ENCODE peak calls at places on chromosome 1, in four cellular contexts. W, Q, F and X are unnamed samples.
A peak's percentile ranks its signal among the peaks of the same experiment; 100 is the strongest.

GRCh38 chr1:195019385-195019784 is 1588.9 kb downstream of the KCNT2 start:
- DNase-seq in W (no peak), Q (no peak), F (no peak), X (no peak)

GRCh38 chr1:206979379-206980043 is 9.3 kb upstream of the FCAMR start:
- DNase-seq in W (peak; percentile 52), Q (no peak), F (peak; percentile 40), X (peak; percentile 38)

GRCh38 chr1:147580609-147581008 is 39.3 kb downstream of the BCL9 start:
- DNase-seq in W (no peak), Q (no peak), F (no peak), X (no peak)

GRCh38 chr1:98546319-98546718 is 115.2 kb upstream of the SNX7 start:
- DNase-seq in W (no peak), Q (no peak), F (no peak), X (no peak)

GRCh38 chr1:24748191-24749121 is 3.2 kb downstream of the CLIC4 start:
- DNase-seq in W (no peak), Q (no peak), F (no peak), X (no peak)

GRCh38 chr1:53046930-53047329 is 15.1 kb upstream of the PODN start:
- DNase-seq in W (no peak), Q (no peak), F (peak; percentile 12), X (no peak)

GRCh38 chr1:2591581-2592261 is 5.1 kb downstream of the PRXL2B start:
- DNase-seq in W (no peak), Q (peak; percentile 4), F (no peak), X (no peak)

GRCh38 chr1:61393575-61393974 is 311.2 kb downstream of the NFIA start:
- DNase-seq in W (no peak), Q (no peak), F (no peak), X (no peak)

GRCh38 chr1:200908158-200908868 is 13.6 kb downstream of the INAVA start:
- DNase-seq in W (no peak), Q (no peak), F (no peak), X (no peak)

GRCh38 chr1:115135681-115136080 is 46.4 kb upstream of the TSPAN2 start:
- DNase-seq in W (peak; percentile 23), Q (no peak), F (no peak), X (no peak)

GRCh38 chr1:11960710-11961109 is 19.5 kb upstream of the MFN2 start:
- DNase-seq in W (no peak), Q (no peak), F (no peak), X (no peak)

GRCh38 chr1:42861014-42861399 is 14.6 kb downstream of the ZNF691 start:
- DNase-seq in W (no peak), Q (no peak), F (no peak), X (no peak)

GRCh38 chr1:230713915-230714764 is at the start of gene AGT:
- DNase-seq in W (no peak), Q (no peak), F (peak; percentile 95), X (no peak)
- TF ChIP-seq NR3C1 in W (no peak), Q (no peak), F (no peak), X (no peak)

GRCh38 chr1:219837274-219837993 is 90.9 kb downstream of the SLC30A10 start:
- DNase-seq in W (peak; percentile 66), Q (no peak), F (peak; percentile 59), X (peak; percentile 57)
- TF ChIP-seq NR3C1 in W (no peak), Q (no peak), F (no peak), X (no peak)

DNA sequence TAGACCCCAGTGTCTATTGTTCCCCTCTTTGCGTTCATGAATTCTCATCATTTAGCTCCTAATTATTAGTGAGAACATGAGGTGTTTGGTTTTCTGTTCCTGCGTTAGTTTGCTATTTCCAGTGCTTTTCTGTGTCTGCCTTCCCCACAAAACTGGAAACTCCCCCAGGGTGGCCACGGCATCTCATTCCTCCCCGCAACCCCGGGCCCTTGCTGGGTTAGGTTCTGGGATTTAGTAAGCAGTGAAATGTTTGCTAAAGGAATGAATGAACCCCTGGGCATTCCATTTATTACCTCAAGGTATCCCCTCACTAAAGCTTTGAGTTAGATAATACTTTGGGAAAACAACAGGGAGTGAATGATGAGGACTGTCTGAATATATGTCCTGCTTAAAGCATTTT is 142.9 kb downstream of the GLUL start:
- DNase-seq in W (no peak), Q (no peak), F (no peak), X (no peak)
- TF ChIP-seq NR3C1 in W (no peak), Q (no peak), F (no peak), X (no peak)

DNA sequence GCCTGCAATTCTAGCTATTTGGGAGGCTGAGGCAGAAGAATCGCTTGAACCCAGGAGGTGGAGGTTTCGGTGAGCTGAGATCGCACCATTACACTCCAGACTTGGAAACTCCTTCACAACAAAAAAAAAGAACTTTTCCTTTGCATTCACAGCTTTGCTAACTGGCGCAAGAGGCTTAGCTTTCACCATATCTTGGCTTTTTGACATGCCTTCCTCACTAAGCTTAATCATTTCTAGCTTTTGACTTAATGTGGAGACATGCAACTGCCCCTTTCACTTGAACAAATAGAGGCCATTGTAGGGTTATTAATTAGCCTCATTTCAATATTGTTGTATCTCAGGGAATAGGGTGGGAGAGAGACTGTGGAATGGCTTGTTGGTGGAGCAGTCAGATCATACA is 8.7 kb downstream of the KPNA6 start:
- DNase-seq in W (no peak), Q (no peak), F (no peak), X (no peak)
- TF ChIP-seq NR3C1 in W (no peak), Q (no peak), F (no peak), X (no peak)

GRCh38 chr1:37658486-37658885 is 23.8 kb upstream of the RSPO1 start:
- DNase-seq in W (no peak), Q (no peak), F (no peak), X (no peak)

GRCh38 chr1:37660646-37661045 is 26.0 kb upstream of the RSPO1 start:
- DNase-seq in W (no peak), Q (no peak), F (no peak), X (no peak)

GRCh38 chr1:37663426-37664000 is 28.8 kb upstream of the CDCA8 start:
- DNase-seq in W (no peak), Q (no peak), F (no peak), X (no peak)

GRCh38 chr1:37661401-37661800 is 26.7 kb upstream of the RSPO1 start:
- DNase-seq in W (no peak), Q (no peak), F (no peak), X (no peak)

GRCh38 chr1:37662031-37662755 is 27.5 kb upstream of the RSPO1 start:
- DNase-seq in W (no peak), Q (no peak), F (no peak), X (no peak)
- TF ChIP-seq NR3C1 in W (no peak), Q (no peak), F (no peak), X (no peak)

GRCh38 chr1:4486408-4487120 is 167.8 kb upstream of the AJAP1 start:
- DNase-seq in W (no peak), Q (no peak), F (no peak), X (no peak)

GRCh38 chr1:4483031-4483625 is 171.3 kb upstream of the AJAP1 start:
- DNase-seq in W (no peak), Q (no peak), F (no peak), X (no peak)

GRCh38 chr1:4488018-4488417 is 166.4 kb upstream of the AJAP1 start:
- DNase-seq in W (no peak), Q (no peak), F (no peak), X (no peak)

GRCh38 chr1:4485878-4486277 is 168.5 kb upstream of the AJAP1 start:
- DNase-seq in W (no peak), Q (no peak), F (no peak), X (no peak)

DNA sequence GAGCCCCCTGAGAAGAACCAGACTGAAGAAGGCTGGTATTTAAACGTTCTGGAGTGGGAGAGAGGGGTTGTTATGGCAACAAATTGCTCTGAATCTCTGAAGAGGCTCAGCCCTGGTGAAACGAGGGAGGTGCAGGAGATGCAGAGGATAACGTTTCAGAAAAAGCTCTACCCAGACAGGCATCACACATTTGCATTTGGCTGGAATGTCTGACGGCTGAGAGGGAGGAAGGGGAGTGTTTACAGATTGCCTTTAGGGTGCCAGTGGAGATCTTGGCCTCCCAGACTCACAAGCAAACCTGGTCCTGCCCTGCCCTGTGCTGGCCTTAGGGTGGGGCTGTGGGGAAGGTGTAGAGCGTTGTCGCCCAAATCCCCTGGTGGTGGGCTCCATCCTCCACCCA is 169.0 kb upstream of the AJAP1 start:
- DNase-seq in W (no peak), Q (no peak), F (no peak), X (no peak)
- TF ChIP-seq NR3C1 in W (no peak), Q (no peak), F (no peak), X (no peak)

DNA sequence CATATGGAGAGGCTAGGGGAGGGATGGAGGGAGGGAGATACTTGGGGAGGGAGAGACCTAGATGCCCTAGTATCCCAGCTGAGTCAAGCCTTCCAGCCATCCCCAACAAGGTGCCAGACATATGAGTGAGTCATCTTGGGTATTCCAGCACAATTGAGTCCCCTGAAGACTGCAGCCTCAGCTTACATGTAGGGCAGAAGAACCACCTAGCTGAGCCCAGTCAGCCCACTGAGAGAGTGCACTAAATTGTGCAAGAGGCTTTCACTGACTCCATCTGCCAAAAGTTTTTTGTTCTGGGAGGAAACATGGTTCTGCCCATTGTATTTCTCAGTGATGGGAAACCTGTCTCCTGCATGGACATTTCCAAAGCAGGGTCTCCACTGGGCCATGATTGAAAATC is 76.4 kb downstream of the FOXD2 start:
- DNase-seq in W (no peak), Q (no peak), F (no peak), X (no peak)
- TF ChIP-seq NR3C1 in W (no peak), Q (no peak), F (no peak), X (no peak)

GRCh38 chr1:58841455-58841854 is 57.6 kb upstream of the JUN start:
- DNase-seq in W (peak; percentile 53), Q (peak; percentile 30), F (no peak), X (peak; percentile 66)
- TF ChIP-seq NR3C1 in W (no peak), Q (no peak), F (no peak), X (no peak)

GRCh38 chr1:209661081-209661480 is 8.9 kb upstream of the LAMB3 start:
- DNase-seq in W (no peak), Q (no peak), F (no peak), X (no peak)

GRCh38 chr1:209662879-209663327 is 10.7 kb upstream of the LAMB3 start:
- DNase-seq in W (peak; percentile 24), Q (no peak), F (no peak), X (no peak)

GRCh38 chr1:209657140-209657879 is 5.1 kb upstream of the LAMB3 start:
- DNase-seq in W (no peak), Q (no peak), F (no peak), X (no peak)

GRCh38 chr1:209657918-209658317 is 5.7 kb upstream of the LAMB3 start:
- DNase-seq in W (no peak), Q (no peak), F (no peak), X (no peak)

DNA sequence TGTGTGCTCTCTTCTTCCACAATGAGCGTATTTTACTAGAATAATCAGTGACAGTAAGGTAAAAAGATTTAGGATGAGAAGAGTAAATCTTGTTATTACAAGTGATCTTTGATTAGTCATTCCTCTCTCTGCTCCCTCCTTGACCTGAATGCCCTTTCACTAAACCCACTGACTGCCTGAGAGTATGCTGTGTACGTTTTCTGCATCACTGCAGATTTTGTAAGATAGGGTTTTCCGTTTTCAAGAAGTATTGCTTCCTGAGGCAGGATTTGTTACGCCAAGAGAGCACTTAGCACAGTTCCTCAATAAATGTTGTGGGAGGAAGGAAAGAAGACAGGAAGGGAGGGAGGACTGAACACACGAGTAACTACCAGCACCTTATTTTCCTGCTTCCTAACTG is 7.7 kb upstream of the LAMB3 start:
- DNase-seq in W (no peak), Q (no peak), F (no peak), X (no peak)
- TF ChIP-seq NR3C1 in W (no peak), Q (no peak), F (no peak), X (no peak)